ENCODE peak calls at places on chromosomes 2 and 18, in four cellular contexts. One of them, this sample, is unnamed.

GRCh38 chr18:27668126-27668525 is 483.0 kb upstream of the CHST9 start:
- DNase-seq in lung: no peak
- DNase-seq in CD8-positive, alpha-beta memory T cell: no peak
- DNase-seq in left lung: no peak
- DNase-seq in this sample: no peak

GRCh38 chr2:38590053-38590452 is 12.7 kb downstream of the HNRNPLL start:
- DNase-seq in lung: no peak
- DNase-seq in CD8-positive, alpha-beta memory T cell: no peak
- DNase-seq in left lung: no peak
- DNase-seq in this sample: no peak

GRCh38 chr2:70960833-70961647 is 17.4 kb upstream of the ANKRD53 start:
- DNase-seq in lung: peak; percentile 25
- DNase-seq in CD8-positive, alpha-beta memory T cell: peak; percentile 46
- DNase-seq in left lung: peak; percentile 60
- DNase-seq in this sample: peak; percentile 41

GRCh38 chr2:200609027-200609614 is 23.3 kb downstream of the AOX1 start:
- DNase-seq in lung: no peak
- DNase-seq in CD8-positive, alpha-beta memory T cell: no peak
- DNase-seq in left lung: no peak
- DNase-seq in this sample: no peak

GRCh38 chr2:202035089-202035940 is 1.7 kb downstream of the FZD7 start:
- DNase-seq in lung: no peak
- DNase-seq in CD8-positive, alpha-beta memory T cell: peak; percentile 55
- DNase-seq in left lung: peak; percentile 85
- DNase-seq in this sample: no peak

GRCh38 chr2:140154271-140154670 is 1374.1 kb upstream of the NXPH2 start:
- DNase-seq in lung: no peak
- DNase-seq in CD8-positive, alpha-beta memory T cell: no peak
- DNase-seq in left lung: no peak
- DNase-seq in this sample: no peak

GRCh38 chr18:12652861-12653401 is 5.0 kb downstream of the SPIRE1 start:
- DNase-seq in lung: no peak
- DNase-seq in CD8-positive, alpha-beta memory T cell: no peak
- DNase-seq in left lung: no peak
- DNase-seq in this sample: no peak

GRCh38 chr2:63698825-63699548 is 110.2 kb downstream of the MDH1 start:
- DNase-seq in lung: peak; percentile 49
- DNase-seq in CD8-positive, alpha-beta memory T cell: no peak
- DNase-seq in left lung: no peak
- DNase-seq in this sample: peak; percentile 71

GRCh38 chr2:235665656-235666239 is 171.9 kb downstream of the AGAP1 start:
- DNase-seq in lung: no peak
- DNase-seq in CD8-positive, alpha-beta memory T cell: no peak
- DNase-seq in left lung: no peak
- DNase-seq in this sample: no peak

GRCh38 chr2:14288016-14288415 is 344.5 kb upstream of the LRATD1 start:
- DNase-seq in lung: peak; percentile 36
- DNase-seq in CD8-positive, alpha-beta memory T cell: no peak
- DNase-seq in left lung: no peak
- DNase-seq in this sample: no peak

GRCh38 chr2:74768401-74768914 is 65.5 kb upstream of the HK2 start:
- DNase-seq in lung: no peak
- DNase-seq in CD8-positive, alpha-beta memory T cell: no peak
- DNase-seq in left lung: no peak
- DNase-seq in this sample: no peak

GRCh38 chr2:235832941-235833340 is 335.2 kb downstream of the GBX2 start:
- DNase-seq in lung: no peak
- DNase-seq in CD8-positive, alpha-beta memory T cell: no peak
- DNase-seq in left lung: no peak
- DNase-seq in this sample: peak; percentile 32

GRCh38 chr2:112784199-112785189 is at the start of gene IL1A:
- DNase-seq in lung: no peak
- DNase-seq in CD8-positive, alpha-beta memory T cell: no peak
- DNase-seq in left lung: no peak
- DNase-seq in this sample: peak; percentile 49

GRCh38 chr2:238525990-238526389 is 99.3 kb downstream of the ASB1 start:
- DNase-seq in lung: no peak
- DNase-seq in CD8-positive, alpha-beta memory T cell: no peak
- DNase-seq in left lung: no peak
- DNase-seq in this sample: no peak

GRCh38 chr2:51995293-51995692 is 963.4 kb upstream of the NRXN1 start:
- DNase-seq in lung: no peak
- DNase-seq in CD8-positive, alpha-beta memory T cell: no peak
- DNase-seq in left lung: no peak
- DNase-seq in this sample: no peak

GRCh38 chr2:241815477-241816430 is 6.8 kb downstream of the NEU4 start:
- DNase-seq in lung: no peak
- DNase-seq in CD8-positive, alpha-beta memory T cell: no peak
- DNase-seq in left lung: peak; percentile 72
- DNase-seq in this sample: no peak

DNA sequence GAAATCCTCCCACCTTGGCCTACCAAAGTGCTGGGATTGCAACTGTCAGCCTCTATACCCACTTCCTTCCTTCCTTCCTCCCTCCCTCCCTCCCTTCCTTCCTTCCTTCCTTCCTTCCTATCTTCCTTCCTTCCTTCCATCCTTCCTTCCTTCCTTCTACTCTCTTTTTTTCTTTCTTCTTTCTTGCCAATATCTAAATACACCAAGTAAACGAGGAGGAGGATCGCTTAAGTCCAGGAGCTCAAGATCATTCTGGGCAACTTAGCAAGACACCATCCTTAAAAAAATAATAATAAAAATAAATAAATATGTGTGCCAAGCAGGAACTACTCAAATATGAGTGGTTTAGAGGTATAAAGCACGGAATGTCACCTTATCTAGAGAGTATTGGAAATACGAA is 249.4 kb upstream of the TRIB2 start:
- DNase-seq in lung: no peak
- DNase-seq in CD8-positive, alpha-beta memory T cell: no peak
- DNase-seq in left lung: no peak
- DNase-seq in this sample: no peak
- H3K27ac ChIP-seq in lung: no peak overlapping the region
- H3K27ac ChIP-seq in CD8-positive, alpha-beta memory T cell: no peak overlapping the region
- H3K27ac ChIP-seq in left lung: no peak overlapping the region
- H3K27ac ChIP-seq in this sample: no peak overlapping the region

DNA sequence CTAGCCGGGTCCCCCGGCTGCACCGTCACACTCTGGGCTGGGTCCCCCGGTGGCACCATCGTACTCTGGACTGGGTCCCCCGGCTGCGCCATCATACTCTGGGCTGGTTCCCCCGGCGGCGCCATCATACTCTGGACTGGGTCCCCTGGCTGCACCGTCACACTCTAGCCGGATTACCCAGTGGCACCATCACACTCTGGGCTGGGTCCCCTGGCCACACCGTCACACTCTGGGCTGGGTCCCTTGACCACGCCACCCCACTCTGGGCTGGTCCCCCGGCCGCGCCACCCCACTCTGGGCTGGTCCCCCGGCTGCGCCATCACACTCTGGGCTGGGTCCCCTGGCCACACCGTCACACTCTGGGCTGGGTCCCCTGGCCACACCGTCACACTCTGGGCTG is 653.8 kb upstream of the ID2 start:
- DNase-seq in lung: no peak
- DNase-seq in CD8-positive, alpha-beta memory T cell: no peak
- DNase-seq in left lung: no peak
- DNase-seq in this sample: no peak
- H3K4me1 ChIP-seq in lung: no peaks in the 10 kb centered on the region
- H3K4me1 ChIP-seq in CD8-positive, alpha-beta memory T cell: peaks cover 4% of the 10 kb centered on the region
- H3K4me1 ChIP-seq in left lung: no peaks in the 10 kb centered on the region
- H3K4me1 ChIP-seq in this sample: no peaks in the 10 kb centered on the region

GRCh38 chr2:144334551-144334950 is 185.4 kb downstream of the ZEB2 start:
- DNase-seq in lung: no peak
- DNase-seq in CD8-positive, alpha-beta memory T cell: no peak
- DNase-seq in left lung: no peak
- DNase-seq in this sample: no peak

GRCh38 chr2:144331652-144332355 is 188.1 kb downstream of the ZEB2 start:
- DNase-seq in lung: no peak
- DNase-seq in CD8-positive, alpha-beta memory T cell: peak; percentile 86
- DNase-seq in left lung: no peak
- DNase-seq in this sample: peak; percentile 85

GRCh38 chr2:144330951-144331651 is 188.8 kb downstream of the ZEB2 start:
- DNase-seq in lung: no peak
- DNase-seq in CD8-positive, alpha-beta memory T cell: peak; percentile 52
- DNase-seq in left lung: peak; percentile 32
- DNase-seq in this sample: no peak

GRCh38 chr2:144332356-144333143 is 187.4 kb downstream of the ZEB2 start:
- DNase-seq in lung: peak; percentile 85
- DNase-seq in CD8-positive, alpha-beta memory T cell: peak; percentile 90
- DNase-seq in left lung: peak; percentile 98
- DNase-seq in this sample: peak; percentile 93

DNA sequence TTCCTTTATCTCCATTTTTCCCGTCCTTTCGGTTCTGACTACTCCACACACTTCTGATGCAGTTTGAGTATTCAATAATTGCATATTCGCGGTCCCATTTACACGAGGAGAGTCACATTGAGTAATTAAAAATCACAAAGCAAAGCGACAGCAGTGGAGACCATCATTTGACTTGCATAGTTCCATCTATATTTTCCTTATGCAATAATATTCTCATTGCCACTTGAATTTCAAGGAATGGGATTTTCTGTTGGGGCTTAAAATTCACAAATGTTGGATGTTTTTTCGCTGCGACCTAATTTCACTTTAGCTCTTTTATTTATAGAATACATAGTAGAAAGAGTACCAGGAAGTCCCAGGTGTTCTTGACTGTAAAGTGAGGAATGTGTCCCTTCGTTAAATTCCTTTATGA is 186.8 kb downstream of the ZEB2 start:
- DNase-seq in lung: no peak
- DNase-seq in CD8-positive, alpha-beta memory T cell: no peak
- DNase-seq in left lung: no peak
- DNase-seq in this sample: no peak
- H3K4me3 ChIP-seq in lung: no peak overlapping the region
- H3K4me3 ChIP-seq in CD8-positive, alpha-beta memory T cell: peak overlapping the region; percentile 71
- H3K4me3 ChIP-seq in left lung: peak overlapping the region; percentile 77
- H3K4me3 ChIP-seq in this sample: peak overlapping the region; percentile 66

GRCh38 chr2:108535380-108535677 is 1.1 kb downstream of the LIMS1 start:
- DNase-seq in lung: no peak
- DNase-seq in CD8-positive, alpha-beta memory T cell: no peak
- DNase-seq in left lung: no peak
- DNase-seq in this sample: no peak
- H3K27ac ChIP-seq in lung: no peak overlapping the region
- H3K27ac ChIP-seq in CD8-positive, alpha-beta memory T cell: no peak overlapping the region
- H3K27ac ChIP-seq in left lung: peak overlapping the region; percentile 93
- H3K27ac ChIP-seq in this sample: peak overlapping the region; percentile 86

GRCh38 chr2:136128905-136129304 is 11.0 kb upstream of the CXCR4 start:
- DNase-seq in lung: no peak
- DNase-seq in CD8-positive, alpha-beta memory T cell: no peak
- DNase-seq in left lung: no peak
- DNase-seq in this sample: no peak
- H3K4me1 ChIP-seq in lung: peaks cover 1% of the 10 kb centered on the region
- H3K4me1 ChIP-seq in CD8-positive, alpha-beta memory T cell: peaks cover 98% of the 10 kb centered on the region
- H3K4me1 ChIP-seq in left lung: no peaks in the 10 kb centered on the region
- H3K4me1 ChIP-seq in this sample: peaks cover 15% of the 10 kb centered on the region

DNA sequence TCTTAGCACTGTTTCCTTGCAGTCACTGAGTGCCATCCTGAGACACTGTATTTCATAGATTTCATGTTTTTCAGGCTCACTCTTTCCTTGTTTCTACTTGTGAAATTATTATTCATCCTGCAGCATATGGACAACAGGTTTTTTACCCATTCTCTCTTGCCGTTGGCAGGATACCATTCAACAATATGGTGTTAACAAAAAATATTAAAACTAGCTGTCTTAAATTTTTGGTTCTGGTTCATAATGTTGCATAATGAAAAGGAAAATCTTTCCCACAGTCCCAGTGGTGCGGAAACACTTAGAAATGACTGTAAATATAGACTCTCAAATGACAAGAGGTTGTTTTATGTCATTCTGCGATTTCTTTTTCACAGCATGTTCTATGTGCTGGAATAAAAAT is 23.1 kb upstream of the ATG16L1 start:
- DNase-seq in lung: no peak
- DNase-seq in CD8-positive, alpha-beta memory T cell: no peak
- DNase-seq in left lung: no peak
- DNase-seq in this sample: no peak
- H3K4me3 ChIP-seq in lung: no peak overlapping the region
- H3K4me3 ChIP-seq in CD8-positive, alpha-beta memory T cell: no peak overlapping the region
- H3K4me3 ChIP-seq in left lung: no peak overlapping the region
- H3K4me3 ChIP-seq in this sample: no peak overlapping the region